ENCODE peak calls at places on chromosome 18, in five cellular contexts. O is cardiac fibroblast, Y is lower lobe of right lung, E is body of pancreas, I is HFF-Myc. X is an unnamed sample.

GRCh38 chr18:3652380-3653262 is 202.6 kb downstream of the TGIF1 start:
- DNase-seq in O (peak; percentile 98), Y (no peak), E (peak; percentile 42), I (peak; percentile 86), X (peak; percentile 88)

GRCh38 chr18:39555511-39555910 is 1989.9 kb upstream of the CELF4 start:
- DNase-seq in O (no peak), Y (no peak), E (no peak), I (no peak), X (no peak)

GRCh38 chr18:48831113-48831759 is 119.5 kb downstream of the SMAD7 start:
- DNase-seq in O (no peak), Y (peak; percentile 34), E (no peak), I (no peak), X (peak; percentile 38)

GRCh38 chr18:58727776-58728500 is 56.7 kb downstream of the MALT1 start:
- DNase-seq in O (peak; percentile 32), Y (no peak), E (no peak), I (no peak), X (no peak)

GRCh38 chr18:48992791-48993555 is 42.2 kb upstream of the SMAD7 start:
- DNase-seq in O (no peak), Y (peak; percentile 62), E (no peak), I (no peak), X (no peak)

GRCh38 chr18:44900627-44901026 is 219.9 kb downstream of the SETBP1 start:
- DNase-seq in O (no peak), Y (no peak), E (no peak), I (no peak), X (no peak)

GRCh38 chr18:43876286-43877082 is 599.2 kb upstream of the SYT4 start:
- DNase-seq in O (no peak), Y (no peak), E (no peak), I (no peak), X (no peak)

GRCh38 chr18:63301458-63301857 is 18.1 kb downstream of the BCL2 start:
- DNase-seq in O (no peak), Y (no peak), E (no peak), I (no peak), X (no peak)

GRCh38 chr18:74976331-74976909 is 232.5 kb downstream of the PTGR3 start:
- DNase-seq in O (no peak), Y (no peak), E (no peak), I (no peak), X (no peak)

GRCh38 chr18:79393626-79394401 is 1.9 kb upstream of the NFATC1 start:
- DNase-seq in O (peak; percentile 95), Y (peak; percentile 93), E (peak; percentile 91), I (peak; percentile 35), X (peak; percentile 96)

GRCh38 chr18:24271381-24272331 is 126.0 kb downstream of the OSBPL1A start:
- DNase-seq in O (peak; percentile 82), Y (peak; percentile 90), E (peak; percentile 77), I (no peak), X (peak; percentile 66)

DNA sequence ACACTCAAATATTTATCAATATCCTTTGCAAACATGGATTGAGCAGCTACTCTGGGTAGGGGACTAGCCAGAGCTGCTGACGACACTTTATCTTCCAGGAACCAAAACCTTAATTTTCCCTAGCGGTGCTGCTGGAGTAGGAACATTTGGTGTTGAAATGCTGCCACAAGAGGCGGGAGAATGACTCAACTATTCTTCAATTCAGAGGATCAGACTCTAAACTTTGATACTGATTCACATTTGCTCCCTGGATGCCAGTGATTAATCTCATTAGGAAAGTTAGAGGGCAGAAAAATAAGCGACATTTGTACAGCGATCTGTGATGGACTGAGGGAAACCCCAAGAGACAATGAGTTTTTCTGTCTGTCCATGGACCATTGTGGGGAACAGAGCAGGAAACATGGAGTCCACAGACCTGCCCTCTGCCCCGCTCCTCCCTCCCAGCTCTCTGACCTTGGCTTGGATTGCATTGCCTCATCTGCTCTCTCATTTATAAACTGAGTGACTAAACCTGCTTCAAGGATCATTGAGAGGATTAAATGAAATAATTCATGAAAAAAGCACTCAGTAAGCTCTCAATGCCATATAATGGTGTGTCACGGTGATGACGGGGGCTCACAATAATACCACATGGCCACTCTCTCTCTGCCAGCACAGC is 12.6 kb upstream of the EPB41L3 start:
- DNase-seq in O (peak; percentile 71), Y (no peak), E (no peak), I (no peak), X (peak; percentile 70)
- TF ChIP-seq CTCF in O (peak; percentile 19), Y (peak; percentile 15), E (peak; percentile 4), I (no peak), X (no peak)

DNA sequence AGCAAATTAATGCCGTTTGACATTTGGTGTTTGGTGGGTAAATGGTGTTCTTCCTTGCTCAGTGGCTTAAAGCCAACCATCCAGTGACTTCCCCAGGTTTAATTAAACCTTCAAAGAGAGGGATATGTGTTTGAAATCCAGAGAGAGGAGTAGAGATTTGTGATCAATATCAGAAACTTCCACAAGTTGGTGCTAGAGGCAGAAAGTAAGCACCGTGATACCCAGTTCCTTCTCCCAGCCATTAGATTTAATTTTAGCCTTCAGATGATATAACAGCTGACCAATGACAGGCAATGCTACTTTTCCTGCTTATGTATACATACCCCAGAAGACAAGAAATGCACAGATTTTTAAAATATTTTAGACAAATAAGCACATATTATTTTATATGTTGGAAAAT is 398.5 kb downstream of the CDH2 start:
- DNase-seq in O (peak; percentile 37), Y (no peak), E (no peak), I (no peak), X (no peak)
- TF ChIP-seq CTCF in O (peak; percentile 59), Y (no peak), E (peak; percentile 11), I (peak; percentile 46), X (peak; percentile 16)

GRCh38 chr18:33201509-33201926 is 239.0 kb downstream of the CCDC178 start:
- DNase-seq in O (peak; percentile 21), Y (no peak), E (peak; percentile 11), I (no peak), X (no peak)
- TF ChIP-seq CTCF in O (peak; percentile 51), Y (peak; percentile 48), E (peak; percentile 41), I (peak; percentile 41), X (no peak)

GRCh38 chr18:13800505-13801259 is 23.3 kb upstream of the MC5R start:
- DNase-seq in O (peak; percentile 48), Y (peak; percentile 73), E (peak; percentile 59), I (no peak), X (peak; percentile 66)
- TF ChIP-seq CTCF in O (peak; percentile 45), Y (peak; percentile 44), E (peak; percentile 53), I (peak; percentile 45), X (peak; percentile 32)

GRCh38 chr18:42310956-42311355 is 355.9 kb downstream of the PIK3C3 start:
- DNase-seq in O (peak; percentile 31), Y (no peak), E (no peak), I (no peak), X (peak; percentile 72)
- TF ChIP-seq CTCF in O (no peak), Y (no peak), E (no peak), I (no peak), X (no peak)

DNA sequence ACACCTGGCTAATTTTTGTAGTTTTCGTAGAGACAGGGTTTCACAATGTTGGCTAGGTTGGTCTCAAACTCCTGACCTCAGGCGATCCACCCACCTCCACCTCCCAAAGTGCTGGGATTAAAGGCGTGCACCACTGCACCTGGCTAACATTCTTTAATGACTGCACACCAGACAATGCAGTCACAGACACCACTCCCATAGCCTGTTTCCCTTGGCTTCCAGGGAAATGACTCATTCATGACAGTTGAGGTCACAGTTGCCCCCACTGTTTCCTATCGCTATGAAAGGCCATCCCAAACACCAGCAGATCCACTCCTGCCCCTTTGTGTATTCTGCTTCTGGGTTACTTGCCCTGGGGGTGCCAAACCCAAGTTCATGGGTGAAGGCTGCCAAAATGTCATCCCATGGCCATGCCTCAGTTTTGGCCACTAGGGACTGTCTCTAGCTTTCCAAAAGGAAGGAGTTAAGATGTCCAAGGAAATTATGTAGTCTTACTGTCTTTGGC is 8.7 kb downstream of the CHMP1B start:
- DNase-seq in O (peak; percentile 61), Y (no peak), E (no peak), I (no peak), X (peak; percentile 56)
- TF ChIP-seq CTCF in O (peak; percentile 30), Y (no peak), E (no peak), I (peak; percentile 12), X (no peak)

X was measured in right atrium auricular region.